ENCODE peak calls at places on chromosomes 13 and 19, in six cellular contexts. One of them, this sample, is unnamed.

GRCh38 chr19:48102870-48103751 is 7.5 kb downstream of the PLA2G4C start:
- DNase-seq in stimulated activated CD4-positive, alpha-beta T cell treated with anti-CD3 and anti-CD28 coated beads, Interleukin-4, amount 100 ng/mL, for 24 hours: peak; percentile 42
- DNase-seq in activated T-cell treated with anti-CD3 and anti-CD28 coated beads for 1 hour: peak; percentile 14
- DNase-seq in GM18507: no peak
- DNase-seq in WTC11: peak; percentile 69
- DNase-seq in T1000: no peak
- DNase-seq in this sample: no peak

GRCh38 chr19:17860993-17861360 is 1.3 kb downstream of the RPL18A start:
- DNase-seq in stimulated activated CD4-positive, alpha-beta T cell treated with anti-CD3 and anti-CD28 coated beads, Interleukin-4, amount 100 ng/mL, for 24 hours: no peak
- DNase-seq in activated T-cell treated with anti-CD3 and anti-CD28 coated beads for 1 hour: no peak
- DNase-seq in GM18507: no peak
- DNase-seq in WTC11: no peak
- DNase-seq in T1000: no peak
- DNase-seq in this sample: no peak

GRCh38 chr13:40061466-40062450 is 406.3 kb downstream of the COG6 start:
- DNase-seq in stimulated activated CD4-positive, alpha-beta T cell treated with anti-CD3 and anti-CD28 coated beads, Interleukin-4, amount 100 ng/mL, for 24 hours: no peak
- DNase-seq in activated T-cell treated with anti-CD3 and anti-CD28 coated beads for 1 hour: no peak
- DNase-seq in GM18507: no peak
- DNase-seq in WTC11: no peak
- DNase-seq in T1000: no peak
- DNase-seq in this sample: no peak

GRCh38 chr13:32538234-32538620 is 368 bp downstream of the N4BP2L2 start:
- DNase-seq in stimulated activated CD4-positive, alpha-beta T cell treated with anti-CD3 and anti-CD28 coated beads, Interleukin-4, amount 100 ng/mL, for 24 hours: no peak
- DNase-seq in activated T-cell treated with anti-CD3 and anti-CD28 coated beads for 1 hour: no peak
- DNase-seq in GM18507: peak; percentile 26
- DNase-seq in WTC11: peak; percentile 14
- DNase-seq in T1000: no peak
- DNase-seq in this sample: peak; percentile 30

GRCh38 chr13:109145631-109146030 is 516.2 kb downstream of the MYO16 start:
- DNase-seq in stimulated activated CD4-positive, alpha-beta T cell treated with anti-CD3 and anti-CD28 coated beads, Interleukin-4, amount 100 ng/mL, for 24 hours: no peak
- DNase-seq in activated T-cell treated with anti-CD3 and anti-CD28 coated beads for 1 hour: no peak
- DNase-seq in GM18507: no peak
- DNase-seq in WTC11: no peak
- DNase-seq in T1000: peak; percentile 16
- DNase-seq in this sample: no peak

GRCh38 chr13:97300871-97301270 is 78.7 kb downstream of the MBNL2 start:
- DNase-seq in stimulated activated CD4-positive, alpha-beta T cell treated with anti-CD3 and anti-CD28 coated beads, Interleukin-4, amount 100 ng/mL, for 24 hours: no peak
- DNase-seq in activated T-cell treated with anti-CD3 and anti-CD28 coated beads for 1 hour: no peak
- DNase-seq in GM18507: no peak
- DNase-seq in WTC11: no peak
- DNase-seq in T1000: no peak
- DNase-seq in this sample: no peak

GRCh38 chr13:89827552-89827951 is 1519.9 kb upstream of the MIR17HG start:
- DNase-seq in stimulated activated CD4-positive, alpha-beta T cell treated with anti-CD3 and anti-CD28 coated beads, Interleukin-4, amount 100 ng/mL, for 24 hours: no peak
- DNase-seq in activated T-cell treated with anti-CD3 and anti-CD28 coated beads for 1 hour: no peak
- DNase-seq in GM18507: no peak
- DNase-seq in WTC11: no peak
- DNase-seq in T1000: no peak
- DNase-seq in this sample: no peak

GRCh38 chr13:112709825-112710783 is 20.3 kb downstream of the ATP11A start:
- DNase-seq in stimulated activated CD4-positive, alpha-beta T cell treated with anti-CD3 and anti-CD28 coated beads, Interleukin-4, amount 100 ng/mL, for 24 hours: no peak
- DNase-seq in activated T-cell treated with anti-CD3 and anti-CD28 coated beads for 1 hour: no peak
- DNase-seq in GM18507: no peak
- DNase-seq in WTC11: peak; percentile 15
- DNase-seq in T1000: no peak
- DNase-seq in this sample: no peak

GRCh38 chr13:101579291-101579802 is 126.9 kb downstream of the ITGBL1 start:
- DNase-seq in stimulated activated CD4-positive, alpha-beta T cell treated with anti-CD3 and anti-CD28 coated beads, Interleukin-4, amount 100 ng/mL, for 24 hours: no peak
- DNase-seq in activated T-cell treated with anti-CD3 and anti-CD28 coated beads for 1 hour: no peak
- DNase-seq in GM18507: no peak
- DNase-seq in WTC11: no peak
- DNase-seq in T1000: no peak
- DNase-seq in this sample: no peak

GRCh38 chr13:80339841-80340642 is 884 bp downstream of the SPRY2 start:
- DNase-seq in stimulated activated CD4-positive, alpha-beta T cell treated with anti-CD3 and anti-CD28 coated beads, Interleukin-4, amount 100 ng/mL, for 24 hours: no peak
- DNase-seq in activated T-cell treated with anti-CD3 and anti-CD28 coated beads for 1 hour: no peak
- DNase-seq in GM18507: no peak
- DNase-seq in WTC11: peak; percentile 30
- DNase-seq in T1000: no peak
- DNase-seq in this sample: no peak

GRCh38 chr13:97030705-97031452 is 36.6 kb upstream of the OXGR1 start:
- DNase-seq in stimulated activated CD4-positive, alpha-beta T cell treated with anti-CD3 and anti-CD28 coated beads, Interleukin-4, amount 100 ng/mL, for 24 hours: no peak
- DNase-seq in activated T-cell treated with anti-CD3 and anti-CD28 coated beads for 1 hour: no peak
- DNase-seq in GM18507: no peak
- DNase-seq in WTC11: no peak
- DNase-seq in T1000: no peak
- DNase-seq in this sample: no peak

GRCh38 chr19:46731584-46731983 is 14.3 kb upstream of the FKRP start:
- DNase-seq in stimulated activated CD4-positive, alpha-beta T cell treated with anti-CD3 and anti-CD28 coated beads, Interleukin-4, amount 100 ng/mL, for 24 hours: no peak
- DNase-seq in activated T-cell treated with anti-CD3 and anti-CD28 coated beads for 1 hour: no peak
- DNase-seq in GM18507: no peak
- DNase-seq in WTC11: no peak
- DNase-seq in T1000: no peak
- DNase-seq in this sample: no peak

GRCh38 chr19:48845384-48845783 is 9.1 kb upstream of the HSD17B14 start:
- DNase-seq in stimulated activated CD4-positive, alpha-beta T cell treated with anti-CD3 and anti-CD28 coated beads, Interleukin-4, amount 100 ng/mL, for 24 hours: no peak
- DNase-seq in activated T-cell treated with anti-CD3 and anti-CD28 coated beads for 1 hour: no peak
- DNase-seq in GM18507: no peak
- DNase-seq in WTC11: no peak
- DNase-seq in T1000: no peak
- DNase-seq in this sample: no peak

GRCh38 chr13:32079586-32079985 is 48.0 kb downstream of the FRY start:
- DNase-seq in stimulated activated CD4-positive, alpha-beta T cell treated with anti-CD3 and anti-CD28 coated beads, Interleukin-4, amount 100 ng/mL, for 24 hours: no peak
- DNase-seq in activated T-cell treated with anti-CD3 and anti-CD28 coated beads for 1 hour: no peak
- DNase-seq in GM18507: no peak
- DNase-seq in WTC11: no peak
- DNase-seq in T1000: no peak
- DNase-seq in this sample: no peak

GRCh38 chr13:97574926-97575325 is 141.0 kb downstream of the RAP2A start:
- DNase-seq in stimulated activated CD4-positive, alpha-beta T cell treated with anti-CD3 and anti-CD28 coated beads, Interleukin-4, amount 100 ng/mL, for 24 hours: no peak
- DNase-seq in activated T-cell treated with anti-CD3 and anti-CD28 coated beads for 1 hour: no peak
- DNase-seq in GM18507: no peak
- DNase-seq in WTC11: peak; percentile 58
- DNase-seq in T1000: no peak
- DNase-seq in this sample: no peak

GRCh38 chr19:4693471-4694121 is 23.5 kb upstream of the MYDGF start:
- DNase-seq in stimulated activated CD4-positive, alpha-beta T cell treated with anti-CD3 and anti-CD28 coated beads, Interleukin-4, amount 100 ng/mL, for 24 hours: no peak
- DNase-seq in activated T-cell treated with anti-CD3 and anti-CD28 coated beads for 1 hour: no peak
- DNase-seq in GM18507: no peak
- DNase-seq in WTC11: no peak
- DNase-seq in T1000: no peak
- DNase-seq in this sample: no peak

GRCh38 chr13:36986462-36987240 is 12.5 kb downstream of the ALG5 start:
- DNase-seq in stimulated activated CD4-positive, alpha-beta T cell treated with anti-CD3 and anti-CD28 coated beads, Interleukin-4, amount 100 ng/mL, for 24 hours: no peak
- DNase-seq in activated T-cell treated with anti-CD3 and anti-CD28 coated beads for 1 hour: no peak
- DNase-seq in GM18507: no peak
- DNase-seq in WTC11: no peak
- DNase-seq in T1000: no peak
- DNase-seq in this sample: no peak

GRCh38 chr13:43908156-43909126 is 28.7 kb downstream of the LACC1 start:
- DNase-seq in stimulated activated CD4-positive, alpha-beta T cell treated with anti-CD3 and anti-CD28 coated beads, Interleukin-4, amount 100 ng/mL, for 24 hours: peak; percentile 8
- DNase-seq in activated T-cell treated with anti-CD3 and anti-CD28 coated beads for 1 hour: no peak
- DNase-seq in GM18507: no peak
- DNase-seq in WTC11: no peak
- DNase-seq in T1000: no peak
- DNase-seq in this sample: no peak

GRCh38 chr19:10719466-10719961 is 1.6 kb downstream of the DNM2 start:
- DNase-seq in stimulated activated CD4-positive, alpha-beta T cell treated with anti-CD3 and anti-CD28 coated beads, Interleukin-4, amount 100 ng/mL, for 24 hours: no peak
- DNase-seq in activated T-cell treated with anti-CD3 and anti-CD28 coated beads for 1 hour: no peak
- DNase-seq in GM18507: no peak
- DNase-seq in WTC11: no peak
- DNase-seq in T1000: no peak
- DNase-seq in this sample: no peak

GRCh38 chr19:1813837-1814217 is 1.8 kb upstream of the ATP8B3 start:
- DNase-seq in stimulated activated CD4-positive, alpha-beta T cell treated with anti-CD3 and anti-CD28 coated beads, Interleukin-4, amount 100 ng/mL, for 24 hours: no peak
- DNase-seq in activated T-cell treated with anti-CD3 and anti-CD28 coated beads for 1 hour: no peak
- DNase-seq in GM18507: no peak
- DNase-seq in WTC11: no peak
- DNase-seq in T1000: no peak
- DNase-seq in this sample: no peak

GRCh38 chr13:36193151-36193855 is 21.1 kb downstream of the SOHLH2 start:
- DNase-seq in stimulated activated CD4-positive, alpha-beta T cell treated with anti-CD3 and anti-CD28 coated beads, Interleukin-4, amount 100 ng/mL, for 24 hours: no peak
- DNase-seq in activated T-cell treated with anti-CD3 and anti-CD28 coated beads for 1 hour: no peak
- DNase-seq in GM18507: no peak
- DNase-seq in WTC11: no peak
- DNase-seq in T1000: peak; percentile 23
- DNase-seq in this sample: no peak

GRCh38 chr13:51887441-51887840 is 25.7 kb downstream of the CCDC70 start:
- DNase-seq in stimulated activated CD4-positive, alpha-beta T cell treated with anti-CD3 and anti-CD28 coated beads, Interleukin-4, amount 100 ng/mL, for 24 hours: no peak
- DNase-seq in activated T-cell treated with anti-CD3 and anti-CD28 coated beads for 1 hour: no peak
- DNase-seq in GM18507: no peak
- DNase-seq in WTC11: no peak
- DNase-seq in T1000: no peak
- DNase-seq in this sample: no peak

GRCh38 chr13:68588623-68589022 is 1358.5 kb upstream of the PCDH9 start:
- DNase-seq in stimulated activated CD4-positive, alpha-beta T cell treated with anti-CD3 and anti-CD28 coated beads, Interleukin-4, amount 100 ng/mL, for 24 hours: no peak
- DNase-seq in activated T-cell treated with anti-CD3 and anti-CD28 coated beads for 1 hour: no peak
- DNase-seq in GM18507: no peak
- DNase-seq in WTC11: no peak
- DNase-seq in T1000: no peak
- DNase-seq in this sample: no peak

GRCh38 chr19:4297901-4298771 is 4.1 kb downstream of the TMIGD2 start:
- DNase-seq in stimulated activated CD4-positive, alpha-beta T cell treated with anti-CD3 and anti-CD28 coated beads, Interleukin-4, amount 100 ng/mL, for 24 hours: peak; percentile 24
- DNase-seq in activated T-cell treated with anti-CD3 and anti-CD28 coated beads for 1 hour: no peak
- DNase-seq in GM18507: no peak
- DNase-seq in WTC11: peak; percentile 29
- DNase-seq in T1000: no peak
- DNase-seq in this sample: no peak

GRCh38 chr13:50598338-50598737 is 245.2 kb downstream of the DLEU7 start:
- DNase-seq in stimulated activated CD4-positive, alpha-beta T cell treated with anti-CD3 and anti-CD28 coated beads, Interleukin-4, amount 100 ng/mL, for 24 hours: no peak
- DNase-seq in activated T-cell treated with anti-CD3 and anti-CD28 coated beads for 1 hour: no peak
- DNase-seq in GM18507: no peak
- DNase-seq in WTC11: no peak
- DNase-seq in T1000: no peak
- DNase-seq in this sample: no peak

GRCh38 chr13:99417821-99418662 is 83.2 kb upstream of the TM9SF2 start:
- DNase-seq in stimulated activated CD4-positive, alpha-beta T cell treated with anti-CD3 and anti-CD28 coated beads, Interleukin-4, amount 100 ng/mL, for 24 hours: no peak
- DNase-seq in activated T-cell treated with anti-CD3 and anti-CD28 coated beads for 1 hour: no peak
- DNase-seq in GM18507: no peak
- DNase-seq in WTC11: no peak
- DNase-seq in T1000: no peak
- DNase-seq in this sample: no peak

GRCh38 chr19:34804115-34804514 is 31.1 kb upstream of the ZNF599 start:
- DNase-seq in stimulated activated CD4-positive, alpha-beta T cell treated with anti-CD3 and anti-CD28 coated beads, Interleukin-4, amount 100 ng/mL, for 24 hours: no peak
- DNase-seq in activated T-cell treated with anti-CD3 and anti-CD28 coated beads for 1 hour: no peak
- DNase-seq in GM18507: no peak
- DNase-seq in WTC11: no peak
- DNase-seq in T1000: no peak
- DNase-seq in this sample: no peak

GRCh38 chr13:62049992-62050391 is 634.3 kb upstream of the PCDH20 start:
- DNase-seq in stimulated activated CD4-positive, alpha-beta T cell treated with anti-CD3 and anti-CD28 coated beads, Interleukin-4, amount 100 ng/mL, for 24 hours: no peak
- DNase-seq in activated T-cell treated with anti-CD3 and anti-CD28 coated beads for 1 hour: no peak
- DNase-seq in GM18507: no peak
- DNase-seq in WTC11: no peak
- DNase-seq in T1000: no peak
- DNase-seq in this sample: no peak

This sample was measured in naive thymus-derived CD8-positive, alpha-beta T cell.